ENCODE peak calls at places on chromosome 22, in nine cellular contexts. One of them, this sample, is unnamed.

GRCh38 chr22:43622886-43623285 is 189.2 kb downstream of the EFCAB6 start:
- DNase-seq in B cell: no peak
- DNase-seq in activated CD8-positive, alpha-beta memory T cell treated with anti-CD3 and anti-CD28 coated beads for 1 hour: no peak
- DNase-seq in stomach: no peak
- DNase-seq in activated CD4-positive, alpha-beta T cell treated with anti-CD3 and anti-CD28 coated beads, Interleukin-2, amount 50 U/mL, for 1 hour: no peak
- DNase-seq in cardiac muscle cell: no peak
- DNase-seq in astrocyte of the spinal cord: no peak
- DNase-seq in AML-193: no peak
- DNase-seq in GM20000: no peak
- DNase-seq in this sample: no peak

GRCh38 chr22:49010086-49010863 is 817.4 kb downstream of the BRD1 start:
- DNase-seq in B cell: no peak
- DNase-seq in AML-193: no peak
- DNase-seq in astrocyte of the spinal cord: no peak
- DNase-seq in cardiac muscle cell: no peak
- DNase-seq in activated CD4-positive, alpha-beta T cell treated with anti-CD3 and anti-CD28 coated beads, Interleukin-2, amount 50 U/mL, for 1 hour: no peak
- DNase-seq in GM20000: no peak
- DNase-seq in stomach: peak
- DNase-seq in activated CD8-positive, alpha-beta memory T cell treated with anti-CD3 and anti-CD28 coated beads for 1 hour: no peak
- DNase-seq in this sample: no peak

GRCh38 chr22:33440756-33441155 is 382.6 kb upstream of the SYN3 start:
- DNase-seq in cardiac muscle cell: no peak
- DNase-seq in B cell: no peak
- DNase-seq in activated CD4-positive, alpha-beta T cell treated with anti-CD3 and anti-CD28 coated beads, Interleukin-2, amount 50 U/mL, for 1 hour: no peak
- DNase-seq in astrocyte of the spinal cord: no peak
- DNase-seq in activated CD8-positive, alpha-beta memory T cell treated with anti-CD3 and anti-CD28 coated beads for 1 hour: no peak
- DNase-seq in AML-193: no peak
- DNase-seq in GM20000: no peak
- DNase-seq in stomach: no peak
- DNase-seq in this sample: no peak

GRCh38 chr22:50530857-50531545 is 1.2 kb upstream of the TYMP start:
- DNase-seq in stomach: peak
- DNase-seq in cardiac muscle cell: peak
- DNase-seq in activated CD4-positive, alpha-beta T cell treated with anti-CD3 and anti-CD28 coated beads, Interleukin-2, amount 50 U/mL, for 1 hour: peak
- DNase-seq in activated CD8-positive, alpha-beta memory T cell treated with anti-CD3 and anti-CD28 coated beads for 1 hour: peak
- DNase-seq in B cell: peak
- DNase-seq in GM20000: peak
- DNase-seq in AML-193: no peak
- DNase-seq in astrocyte of the spinal cord: peak
- DNase-seq in this sample: no peak

GRCh38 chr22:31852691-31853370 is 91.5 kb upstream of the YWHAH start:
- DNase-seq in cardiac muscle cell: peak
- DNase-seq in B cell: no peak
- DNase-seq in stomach: no peak
- DNase-seq in activated CD8-positive, alpha-beta memory T cell treated with anti-CD3 and anti-CD28 coated beads for 1 hour: no peak
- DNase-seq in activated CD4-positive, alpha-beta T cell treated with anti-CD3 and anti-CD28 coated beads, Interleukin-2, amount 50 U/mL, for 1 hour: no peak
- DNase-seq in AML-193: no peak
- DNase-seq in GM20000: no peak
- DNase-seq in astrocyte of the spinal cord: no peak
- DNase-seq in this sample: no peak

GRCh38 chr22:19035474-19036228 is 86.6 kb downstream of the DGCR2 start:
- DNase-seq in AML-193: no peak
- DNase-seq in B cell: no peak
- DNase-seq in GM20000: no peak
- DNase-seq in activated CD4-positive, alpha-beta T cell treated with anti-CD3 and anti-CD28 coated beads, Interleukin-2, amount 50 U/mL, for 1 hour: no peak
- DNase-seq in stomach: peak
- DNase-seq in cardiac muscle cell: peak
- DNase-seq in astrocyte of the spinal cord: no peak
- DNase-seq in activated CD8-positive, alpha-beta memory T cell treated with anti-CD3 and anti-CD28 coated beads for 1 hour: no peak
- DNase-seq in this sample: peak

GRCh38 chr22:36758792-36759271 is 17.1 kb downstream of the IFT27 start:
- DNase-seq in astrocyte of the spinal cord: no peak
- DNase-seq in B cell: no peak
- DNase-seq in GM20000: no peak
- DNase-seq in AML-193: no peak
- DNase-seq in activated CD4-positive, alpha-beta T cell treated with anti-CD3 and anti-CD28 coated beads, Interleukin-2, amount 50 U/mL, for 1 hour: no peak
- DNase-seq in stomach: no peak
- DNase-seq in activated CD8-positive, alpha-beta memory T cell treated with anti-CD3 and anti-CD28 coated beads for 1 hour: no peak
- DNase-seq in cardiac muscle cell: no peak
- DNase-seq in this sample: no peak

GRCh38 chr22:20536590-20537324 is 29.3 kb downstream of the MED15 start:
- DNase-seq in cardiac muscle cell: no peak
- DNase-seq in activated CD8-positive, alpha-beta memory T cell treated with anti-CD3 and anti-CD28 coated beads for 1 hour: no peak
- DNase-seq in B cell: no peak
- DNase-seq in astrocyte of the spinal cord: no peak
- DNase-seq in AML-193: no peak
- DNase-seq in stomach: no peak
- DNase-seq in GM20000: no peak
- DNase-seq in activated CD4-positive, alpha-beta T cell treated with anti-CD3 and anti-CD28 coated beads, Interleukin-2, amount 50 U/mL, for 1 hour: no peak
- DNase-seq in this sample: no peak

GRCh38 chr22:46286941-46287872 is 9.5 kb upstream of the GTSE1 start:
- DNase-seq in B cell: no peak
- DNase-seq in activated CD4-positive, alpha-beta T cell treated with anti-CD3 and anti-CD28 coated beads, Interleukin-2, amount 50 U/mL, for 1 hour: no peak
- DNase-seq in GM20000: no peak
- DNase-seq in cardiac muscle cell: no peak
- DNase-seq in astrocyte of the spinal cord: no peak
- DNase-seq in stomach: no peak
- DNase-seq in AML-193: no peak
- DNase-seq in activated CD8-positive, alpha-beta memory T cell treated with anti-CD3 and anti-CD28 coated beads for 1 hour: no peak
- DNase-seq in this sample: no peak